ENCODE peak calls at places on chromosomes 7 and 10, in ten cellular contexts. One of them, this sample, is unnamed.

GRCh38 chr7:519974-520458 is 370 bp upstream of the PDGFA start:
- DNase-seq in astrocyte of the spinal cord: peak
- DNase-seq in fibroblast of mammary gland: peak
- DNase-seq in thoracic aorta: no peak
- DNase-seq in mesendoderm: peak
- DNase-seq in foreskin fibroblast: peak
- DNase-seq in naive thymus-derived CD4-positive, alpha-beta T cell: no peak
- DNase-seq in CD8-positive, alpha-beta memory T cell: no peak
- DNase-seq in CD4-positive, CD25-positive, alpha-beta regulatory T cell: no peak
- DNase-seq in mammary epithelial cell: peak
- DNase-seq in this sample: no peak

GRCh38 chr10:77633376-77633775 is 4.2 kb downstream of the KCNMA1 start:
- DNase-seq in CD8-positive, alpha-beta memory T cell: no peak
- DNase-seq in CD4-positive, CD25-positive, alpha-beta regulatory T cell: no peak
- DNase-seq in foreskin fibroblast: peak
- DNase-seq in thoracic aorta: no peak
- DNase-seq in fibroblast of mammary gland: no peak
- DNase-seq in astrocyte of the spinal cord: no peak
- DNase-seq in mesendoderm: no peak
- DNase-seq in mammary epithelial cell: no peak
- DNase-seq in naive thymus-derived CD4-positive, alpha-beta T cell: no peak
- DNase-seq in this sample: peak

GRCh38 chr10:72638586-72639440 is 12.9 kb upstream of the MICU1 start:
- DNase-seq in mammary epithelial cell: no peak
- DNase-seq in thoracic aorta: no peak
- DNase-seq in fibroblast of mammary gland: no peak
- DNase-seq in foreskin fibroblast: no peak
- DNase-seq in astrocyte of the spinal cord: no peak
- DNase-seq in mesendoderm: no peak
- DNase-seq in CD4-positive, CD25-positive, alpha-beta regulatory T cell: no peak
- DNase-seq in naive thymus-derived CD4-positive, alpha-beta T cell: no peak
- DNase-seq in CD8-positive, alpha-beta memory T cell: no peak
- DNase-seq in this sample: no peak

GRCh38 chr10:131206136-131206995 is 105.2 kb downstream of the TCERG1L start:
- DNase-seq in astrocyte of the spinal cord: no peak
- DNase-seq in thoracic aorta: no peak
- DNase-seq in fibroblast of mammary gland: no peak
- DNase-seq in foreskin fibroblast: no peak
- DNase-seq in naive thymus-derived CD4-positive, alpha-beta T cell: no peak
- DNase-seq in CD4-positive, CD25-positive, alpha-beta regulatory T cell: no peak
- DNase-seq in mesendoderm: no peak
- DNase-seq in CD8-positive, alpha-beta memory T cell: no peak
- DNase-seq in mammary epithelial cell: no peak
- DNase-seq in this sample: peak

GRCh38 chr7:47833211-47833610 is 115.1 kb downstream of the PKD1L1 start:
- DNase-seq in fibroblast of mammary gland: no peak
- DNase-seq in astrocyte of the spinal cord: no peak
- DNase-seq in CD8-positive, alpha-beta memory T cell: no peak
- DNase-seq in thoracic aorta: no peak
- DNase-seq in mesendoderm: no peak
- DNase-seq in foreskin fibroblast: no peak
- DNase-seq in CD4-positive, CD25-positive, alpha-beta regulatory T cell: no peak
- DNase-seq in naive thymus-derived CD4-positive, alpha-beta T cell: no peak
- DNase-seq in mammary epithelial cell: no peak
- DNase-seq in this sample: no peak

GRCh38 chr7:65307651-65308299 is 65.9 kb upstream of the ZNF92 start:
- DNase-seq in thoracic aorta: no peak
- DNase-seq in fibroblast of mammary gland: peak
- DNase-seq in astrocyte of the spinal cord: peak
- DNase-seq in mammary epithelial cell: peak
- DNase-seq in mesendoderm: peak
- DNase-seq in naive thymus-derived CD4-positive, alpha-beta T cell: peak
- DNase-seq in foreskin fibroblast: peak
- DNase-seq in CD4-positive, CD25-positive, alpha-beta regulatory T cell: peak
- DNase-seq in CD8-positive, alpha-beta memory T cell: peak
- DNase-seq in this sample: no peak

GRCh38 chr10:79361721-79362397 is 14.6 kb downstream of the PPIF start:
- DNase-seq in fibroblast of mammary gland: no peak
- DNase-seq in CD4-positive, CD25-positive, alpha-beta regulatory T cell: no peak
- DNase-seq in thoracic aorta: no peak
- DNase-seq in mammary epithelial cell: no peak
- DNase-seq in naive thymus-derived CD4-positive, alpha-beta T cell: no peak
- DNase-seq in astrocyte of the spinal cord: no peak
- DNase-seq in mesendoderm: no peak
- DNase-seq in CD8-positive, alpha-beta memory T cell: no peak
- DNase-seq in foreskin fibroblast: no peak
- DNase-seq in this sample: no peak

GRCh38 chr7:120794100-120794729 is 63.7 kb downstream of the TSPAN12 start:
- DNase-seq in fibroblast of mammary gland: peak
- DNase-seq in thoracic aorta: no peak
- DNase-seq in astrocyte of the spinal cord: no peak
- DNase-seq in CD8-positive, alpha-beta memory T cell: no peak
- DNase-seq in mesendoderm: peak
- DNase-seq in CD4-positive, CD25-positive, alpha-beta regulatory T cell: no peak
- DNase-seq in mammary epithelial cell: peak
- DNase-seq in naive thymus-derived CD4-positive, alpha-beta T cell: no peak
- DNase-seq in foreskin fibroblast: peak
- DNase-seq in this sample: no peak

GRCh38 chr7:108824840-108825540 is 255.3 kb downstream of the DNAJB9 start:
- DNase-seq in astrocyte of the spinal cord: peak
- DNase-seq in CD4-positive, CD25-positive, alpha-beta regulatory T cell: no peak
- DNase-seq in foreskin fibroblast: peak
- DNase-seq in thoracic aorta: no peak
- DNase-seq in naive thymus-derived CD4-positive, alpha-beta T cell: no peak
- DNase-seq in CD8-positive, alpha-beta memory T cell: no peak
- DNase-seq in mesendoderm: peak
- DNase-seq in fibroblast of mammary gland: peak
- DNase-seq in mammary epithelial cell: peak
- DNase-seq in this sample: peak

GRCh38 chr7:141228482-141228881 is 154.6 kb downstream of the TMEM178B start:
- DNase-seq in CD8-positive, alpha-beta memory T cell: no peak
- DNase-seq in astrocyte of the spinal cord: no peak
- DNase-seq in mesendoderm: no peak
- DNase-seq in thoracic aorta: no peak
- DNase-seq in mammary epithelial cell: no peak
- DNase-seq in naive thymus-derived CD4-positive, alpha-beta T cell: no peak
- DNase-seq in fibroblast of mammary gland: no peak
- DNase-seq in CD4-positive, CD25-positive, alpha-beta regulatory T cell: no peak
- DNase-seq in foreskin fibroblast: no peak
- DNase-seq in this sample: no peak

DNA sequence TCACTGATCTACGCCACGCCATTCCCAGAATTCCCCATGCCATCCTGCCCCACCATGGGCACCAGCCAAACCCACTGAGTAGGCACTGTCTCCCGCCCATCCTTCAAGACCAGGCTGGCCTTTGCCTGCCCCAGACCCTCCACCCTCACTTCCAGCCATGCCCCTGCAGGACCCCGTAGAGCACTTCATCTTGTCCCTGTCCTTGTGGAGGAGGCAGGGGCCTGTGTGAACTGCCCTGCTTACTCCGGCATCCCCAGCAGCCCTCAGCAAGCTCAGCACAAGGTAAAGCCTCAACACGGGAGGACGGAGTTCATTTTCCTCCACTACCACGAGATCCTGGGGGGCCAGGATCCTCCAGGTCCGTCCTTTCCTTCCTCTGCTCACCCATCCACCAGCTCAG is 577.7 kb downstream of the PTPRN2 start:
- DNase-seq in mesendoderm: no peak
- DNase-seq in astrocyte of the spinal cord: no peak
- DNase-seq in fibroblast of mammary gland: no peak
- DNase-seq in foreskin fibroblast: no peak
- DNase-seq in CD4-positive, CD25-positive, alpha-beta regulatory T cell: no peak
- DNase-seq in CD8-positive, alpha-beta memory T cell: no peak
- DNase-seq in naive thymus-derived CD4-positive, alpha-beta T cell: no peak
- DNase-seq in thoracic aorta: no peak
- DNase-seq in mammary epithelial cell: no peak
- DNase-seq in this sample: no peak
- H3K4me3 ChIP-seq in mesendoderm: no peak
- H3K4me3 ChIP-seq in astrocyte of the spinal cord: no peak
- H3K4me3 ChIP-seq in fibroblast of mammary gland: no peak
- H3K4me3 ChIP-seq in foreskin fibroblast: no peak
- H3K4me3 ChIP-seq in CD4-positive, CD25-positive, alpha-beta regulatory T cell: no peak
- H3K4me3 ChIP-seq in CD8-positive, alpha-beta memory T cell: no peak
- H3K4me3 ChIP-seq in naive thymus-derived CD4-positive, alpha-beta T cell: no peak
- H3K4me3 ChIP-seq in thoracic aorta: no peak
- H3K4me3 ChIP-seq in mammary epithelial cell: no peak
- H3K4me3 ChIP-seq in this sample: no peak

GRCh38 chr10:93080350-93081046 is 6.8 kb downstream of the CYP26A1 start:
- DNase-seq in CD8-positive, alpha-beta memory T cell: peak
- DNase-seq in CD4-positive, CD25-positive, alpha-beta regulatory T cell: peak
- DNase-seq in astrocyte of the spinal cord: peak
- DNase-seq in naive thymus-derived CD4-positive, alpha-beta T cell: peak
- DNase-seq in thoracic aorta: peak
- DNase-seq in mammary epithelial cell: no peak
- DNase-seq in mesendoderm: peak
- DNase-seq in fibroblast of mammary gland: peak
- DNase-seq in foreskin fibroblast: peak
- DNase-seq in this sample: peak
- H3K4me3 ChIP-seq in CD8-positive, alpha-beta memory T cell: no peak
- H3K4me3 ChIP-seq in CD4-positive, CD25-positive, alpha-beta regulatory T cell: no peak
- H3K4me3 ChIP-seq in astrocyte of the spinal cord: no peak
- H3K4me3 ChIP-seq in naive thymus-derived CD4-positive, alpha-beta T cell: no peak
- H3K4me3 ChIP-seq in thoracic aorta: peak
- H3K4me3 ChIP-seq in mammary epithelial cell: no peak
- H3K4me3 ChIP-seq in mesendoderm: no peak
- H3K4me3 ChIP-seq in fibroblast of mammary gland: no peak
- H3K4me3 ChIP-seq in foreskin fibroblast: peak
- H3K4me3 ChIP-seq in this sample: no peak

GRCh38 chr7:104805449-104806317 is 208.3 kb upstream of the KMT2E start:
- DNase-seq in fibroblast of mammary gland: no peak
- DNase-seq in mesendoderm: no peak
- DNase-seq in CD4-positive, CD25-positive, alpha-beta regulatory T cell: no peak
- DNase-seq in thoracic aorta: no peak
- DNase-seq in foreskin fibroblast: no peak
- DNase-seq in CD8-positive, alpha-beta memory T cell: no peak
- DNase-seq in astrocyte of the spinal cord: no peak
- DNase-seq in naive thymus-derived CD4-positive, alpha-beta T cell: no peak
- DNase-seq in mammary epithelial cell: no peak
- DNase-seq in this sample: no peak

GRCh38 chr7:104804696-104805095 is 209.3 kb upstream of the KMT2E start:
- DNase-seq in astrocyte of the spinal cord: no peak
- DNase-seq in naive thymus-derived CD4-positive, alpha-beta T cell: no peak
- DNase-seq in CD4-positive, CD25-positive, alpha-beta regulatory T cell: no peak
- DNase-seq in mammary epithelial cell: no peak
- DNase-seq in foreskin fibroblast: no peak
- DNase-seq in mesendoderm: no peak
- DNase-seq in thoracic aorta: no peak
- DNase-seq in fibroblast of mammary gland: no peak
- DNase-seq in CD8-positive, alpha-beta memory T cell: no peak
- DNase-seq in this sample: no peak

GRCh38 chr7:104803931-104804330 is 210.1 kb upstream of the KMT2E start:
- DNase-seq in foreskin fibroblast: no peak
- DNase-seq in astrocyte of the spinal cord: no peak
- DNase-seq in CD4-positive, CD25-positive, alpha-beta regulatory T cell: no peak
- DNase-seq in mammary epithelial cell: no peak
- DNase-seq in CD8-positive, alpha-beta memory T cell: no peak
- DNase-seq in naive thymus-derived CD4-positive, alpha-beta T cell: no peak
- DNase-seq in thoracic aorta: no peak
- DNase-seq in mesendoderm: no peak
- DNase-seq in fibroblast of mammary gland: no peak
- DNase-seq in this sample: no peak

GRCh38 chr7:104809906-104810305 is 204.1 kb upstream of the KMT2E start:
- DNase-seq in CD4-positive, CD25-positive, alpha-beta regulatory T cell: no peak
- DNase-seq in fibroblast of mammary gland: no peak
- DNase-seq in thoracic aorta: no peak
- DNase-seq in mammary epithelial cell: no peak
- DNase-seq in CD8-positive, alpha-beta memory T cell: no peak
- DNase-seq in mesendoderm: no peak
- DNase-seq in foreskin fibroblast: no peak
- DNase-seq in naive thymus-derived CD4-positive, alpha-beta T cell: no peak
- DNase-seq in astrocyte of the spinal cord: no peak
- DNase-seq in this sample: no peak

DNA sequence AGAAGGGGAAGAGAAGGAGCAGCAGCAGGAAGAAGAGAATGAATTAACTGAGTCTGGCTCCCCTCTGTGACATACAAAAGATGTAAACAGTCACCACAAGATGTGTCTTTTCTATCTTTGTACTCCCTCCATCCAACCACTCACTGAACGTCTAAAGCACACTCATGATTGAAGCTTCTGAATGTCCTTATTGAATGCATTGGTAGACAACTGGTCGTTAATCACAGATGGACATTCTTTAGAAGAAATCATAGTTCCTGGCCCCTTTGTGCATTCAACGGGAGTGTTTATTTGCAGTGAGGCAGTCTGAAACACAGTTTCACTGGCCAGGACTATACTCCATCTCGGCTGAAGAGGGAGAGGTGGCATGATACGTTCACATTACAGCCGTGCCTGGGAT is 206.3 kb upstream of the KMT2E start:
- DNase-seq in CD8-positive, alpha-beta memory T cell: no peak
- DNase-seq in mammary epithelial cell: no peak
- DNase-seq in fibroblast of mammary gland: no peak
- DNase-seq in astrocyte of the spinal cord: no peak
- DNase-seq in foreskin fibroblast: no peak
- DNase-seq in mesendoderm: no peak
- DNase-seq in CD4-positive, CD25-positive, alpha-beta regulatory T cell: no peak
- DNase-seq in thoracic aorta: no peak
- DNase-seq in naive thymus-derived CD4-positive, alpha-beta T cell: no peak
- DNase-seq in this sample: no peak
- H3K4me3 ChIP-seq in CD8-positive, alpha-beta memory T cell: no peak
- H3K4me3 ChIP-seq in mammary epithelial cell: no peak
- H3K4me3 ChIP-seq in fibroblast of mammary gland: no peak
- H3K4me3 ChIP-seq in astrocyte of the spinal cord: no peak
- H3K4me3 ChIP-seq in foreskin fibroblast: no peak
- H3K4me3 ChIP-seq in mesendoderm: no peak
- H3K4me3 ChIP-seq in CD4-positive, CD25-positive, alpha-beta regulatory T cell: no peak
- H3K4me3 ChIP-seq in thoracic aorta: no peak
- H3K4me3 ChIP-seq in naive thymus-derived CD4-positive, alpha-beta T cell: no peak
- H3K4me3 ChIP-seq in this sample: no peak

GRCh38 chr7:101688995-101689907 is 60.2 kb upstream of the MYL10 start:
- DNase-seq in fibroblast of mammary gland: no peak
- DNase-seq in foreskin fibroblast: no peak
- DNase-seq in thoracic aorta: no peak
- DNase-seq in CD4-positive, CD25-positive, alpha-beta regulatory T cell: no peak
- DNase-seq in mesendoderm: no peak
- DNase-seq in naive thymus-derived CD4-positive, alpha-beta T cell: no peak
- DNase-seq in astrocyte of the spinal cord: no peak
- DNase-seq in mammary epithelial cell: no peak
- DNase-seq in CD8-positive, alpha-beta memory T cell: no peak
- DNase-seq in this sample: no peak

GRCh38 chr7:101690061-101690460 is 61.0 kb upstream of the MYL10 start:
- DNase-seq in fibroblast of mammary gland: no peak
- DNase-seq in astrocyte of the spinal cord: peak
- DNase-seq in naive thymus-derived CD4-positive, alpha-beta T cell: no peak
- DNase-seq in CD4-positive, CD25-positive, alpha-beta regulatory T cell: no peak
- DNase-seq in mammary epithelial cell: no peak
- DNase-seq in CD8-positive, alpha-beta memory T cell: no peak
- DNase-seq in foreskin fibroblast: peak
- DNase-seq in thoracic aorta: no peak
- DNase-seq in mesendoderm: no peak
- DNase-seq in this sample: no peak

GRCh38 chr7:101687791-101688182 is 58.7 kb upstream of the MYL10 start:
- DNase-seq in astrocyte of the spinal cord: no peak
- DNase-seq in CD8-positive, alpha-beta memory T cell: no peak
- DNase-seq in thoracic aorta: no peak
- DNase-seq in mesendoderm: no peak
- DNase-seq in naive thymus-derived CD4-positive, alpha-beta T cell: no peak
- DNase-seq in CD4-positive, CD25-positive, alpha-beta regulatory T cell: no peak
- DNase-seq in foreskin fibroblast: no peak
- DNase-seq in mammary epithelial cell: no peak
- DNase-seq in fibroblast of mammary gland: no peak
- DNase-seq in this sample: no peak

GRCh38 chr7:101687081-101687480 is 58.0 kb upstream of the MYL10 start:
- DNase-seq in astrocyte of the spinal cord: no peak
- DNase-seq in CD8-positive, alpha-beta memory T cell: no peak
- DNase-seq in mesendoderm: no peak
- DNase-seq in fibroblast of mammary gland: no peak
- DNase-seq in mammary epithelial cell: no peak
- DNase-seq in naive thymus-derived CD4-positive, alpha-beta T cell: no peak
- DNase-seq in thoracic aorta: no peak
- DNase-seq in CD4-positive, CD25-positive, alpha-beta regulatory T cell: no peak
- DNase-seq in foreskin fibroblast: no peak
- DNase-seq in this sample: no peak

GRCh38 chr7:101688183-101688831 is 59.2 kb upstream of the MYL10 start:
- DNase-seq in astrocyte of the spinal cord: peak
- DNase-seq in naive thymus-derived CD4-positive, alpha-beta T cell: peak
- DNase-seq in CD8-positive, alpha-beta memory T cell: peak
- DNase-seq in fibroblast of mammary gland: peak
- DNase-seq in CD4-positive, CD25-positive, alpha-beta regulatory T cell: peak
- DNase-seq in mammary epithelial cell: peak
- DNase-seq in thoracic aorta: peak
- DNase-seq in foreskin fibroblast: peak
- DNase-seq in mesendoderm: peak
- DNase-seq in this sample: no peak
- H3K4me3 ChIP-seq in astrocyte of the spinal cord: no peak
- H3K4me3 ChIP-seq in naive thymus-derived CD4-positive, alpha-beta T cell: no peak
- H3K4me3 ChIP-seq in CD8-positive, alpha-beta memory T cell: no peak
- H3K4me3 ChIP-seq in fibroblast of mammary gland: no peak
- H3K4me3 ChIP-seq in CD4-positive, CD25-positive, alpha-beta regulatory T cell: no peak
- H3K4me3 ChIP-seq in mammary epithelial cell: no peak
- H3K4me3 ChIP-seq in thoracic aorta: peak
- H3K4me3 ChIP-seq in foreskin fibroblast: peak
- H3K4me3 ChIP-seq in mesendoderm: no peak
- H3K4me3 ChIP-seq in this sample: peak